ENCODE peak calls at places on chromosomes 6 and 20, in nine cellular contexts. L is CD8-positive, alpha-beta T cell; A is astrocyte of the cerebellum; D is kidney; F is lung; G is A549; N is GM23338; C is brain microvascular endothelial cell; R is ovary. J is an unnamed sample.

GRCh38 chr6:170022827-170023619 is 267.9 kb downstream of the DLL1 start:
- DNase-seq in L (no peak), A (no peak), D (no peak), F (no peak), G (no peak), N (peak; percentile 62), C (no peak), R (no peak), J (no peak)

GRCh38 chr6:31304683-31305082 is 32.8 kb upstream of the HLA-C start:
- DNase-seq in L (no peak), A (no peak), D (no peak), F (no peak), G (no peak), N (no peak), C (no peak), R (no peak), J (no peak)

GRCh38 chr6:34462561-34462971 is 3.3 kb upstream of the PACSIN1 start:
- DNase-seq in L (no peak), A (no peak), D (no peak), F (no peak), G (peak; percentile 68), N (peak; percentile 77), C (no peak), R (no peak), J (no peak)

GRCh38 chr6:119128252-119128912 is 49.9 kb upstream of the FAM184A start:
- DNase-seq in L (no peak), A (no peak), D (no peak), F (no peak), G (no peak), N (no peak), C (no peak), R (no peak), J (no peak)

GRCh38 chr6:7924867-7925266 is 14.3 kb upstream of the TXNDC5 start:
- DNase-seq in L (no peak), A (no peak), D (no peak), F (no peak), G (no peak), N (no peak), C (no peak), R (no peak), J (no peak)

GRCh38 chr6:111985202-111985731 is 68.6 kb upstream of the CCN6 start:
- DNase-seq in L (no peak), A (peak; percentile 73), D (no peak), F (peak; percentile 73), G (no peak), N (peak; percentile 96), C (peak; percentile 91), R (no peak), J (no peak)

GRCh38 chr20:13029687-13030510 is 21.1 kb downstream of the SPTLC3 start:
- DNase-seq in L (no peak), A (peak; percentile 99), D (no peak), F (peak; percentile 41), G (peak; percentile 84), N (no peak), C (peak; percentile 93), R (no peak), J (peak; percentile 77)

GRCh38 chr6:113513086-113513485 is 344.1 kb upstream of the MARCKS start:
- DNase-seq in L (no peak), A (no peak), D (no peak), F (no peak), G (no peak), N (no peak), C (no peak), R (no peak), J (no peak)

GRCh38 chr20:38805502-38805957 is at the start of gene PPP1R16B:
- DNase-seq in L (peak; percentile 73), A (no peak), D (peak; percentile 87), F (no peak), G (no peak), N (peak; percentile 81), C (no peak), R (no peak), J (no peak)

GRCh38 chr6:105211831-105212230 is 32.0 kb upstream of the POPDC3 start:
- DNase-seq in L (no peak), A (no peak), D (no peak), F (no peak), G (no peak), N (no peak), C (no peak), R (no peak), J (no peak)

GRCh38 chr6:165766457-165766856 is 103.4 kb upstream of the PDE10A start:
- DNase-seq in L (no peak), A (peak; percentile 12), D (no peak), F (no peak), G (no peak), N (no peak), C (peak; percentile 40), R (no peak), J (no peak)

GRCh38 chr6:63441266-63441956 is 121.6 kb upstream of the LGSN start:
- DNase-seq in L (no peak), A (no peak), D (no peak), F (peak; percentile 52), G (peak; percentile 86), N (peak; percentile 28), C (no peak), R (no peak), J (no peak)

GRCh38 chr20:17619351-17620093 is 49.6 kb downstream of the DSTN start:
- DNase-seq in L (no peak), A (no peak), D (peak; percentile 65), F (no peak), G (no peak), N (no peak), C (no peak), R (peak; percentile 19), J (no peak)

DNA sequence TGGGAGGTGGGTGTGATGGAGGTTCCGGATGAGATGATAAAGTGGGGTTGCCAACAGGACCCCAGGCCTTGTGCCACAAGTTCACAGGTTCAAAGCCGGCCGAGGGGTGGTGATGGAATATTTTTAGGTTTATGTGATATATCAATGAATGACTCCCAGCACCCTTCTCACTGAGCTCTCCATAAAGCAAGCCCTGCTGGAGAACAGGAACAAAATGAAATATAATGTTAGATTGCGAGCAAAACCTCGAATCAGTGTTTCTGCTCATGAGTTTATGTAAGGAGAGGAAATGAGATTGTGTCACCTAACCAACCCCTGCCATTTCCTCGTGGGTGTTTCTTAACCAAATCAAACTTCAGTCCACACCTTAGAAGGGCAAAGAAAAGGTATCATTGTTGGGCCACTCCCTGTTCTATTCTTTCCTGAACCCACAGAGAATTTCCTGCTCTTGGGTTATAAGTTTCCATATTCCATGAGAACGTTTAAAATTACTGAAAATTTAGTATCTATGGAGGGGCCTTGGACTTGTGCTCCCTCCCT is 192.2 kb upstream of the EXOC2 start:
- DNase-seq in L (no peak), A (no peak), D (no peak), F (no peak), G (no peak), N (no peak), C (no peak), R (no peak), J (no peak)
- H3K4me3 ChIP-seq in L (no peak overlapping the region), A (no peak overlapping the region), D (no peak overlapping the region), F (no peak overlapping the region), G (no peak overlapping the region), N (no peak overlapping the region), C (no peak overlapping the region), R (no peak overlapping the region), J (no peak overlapping the region)

DNA sequence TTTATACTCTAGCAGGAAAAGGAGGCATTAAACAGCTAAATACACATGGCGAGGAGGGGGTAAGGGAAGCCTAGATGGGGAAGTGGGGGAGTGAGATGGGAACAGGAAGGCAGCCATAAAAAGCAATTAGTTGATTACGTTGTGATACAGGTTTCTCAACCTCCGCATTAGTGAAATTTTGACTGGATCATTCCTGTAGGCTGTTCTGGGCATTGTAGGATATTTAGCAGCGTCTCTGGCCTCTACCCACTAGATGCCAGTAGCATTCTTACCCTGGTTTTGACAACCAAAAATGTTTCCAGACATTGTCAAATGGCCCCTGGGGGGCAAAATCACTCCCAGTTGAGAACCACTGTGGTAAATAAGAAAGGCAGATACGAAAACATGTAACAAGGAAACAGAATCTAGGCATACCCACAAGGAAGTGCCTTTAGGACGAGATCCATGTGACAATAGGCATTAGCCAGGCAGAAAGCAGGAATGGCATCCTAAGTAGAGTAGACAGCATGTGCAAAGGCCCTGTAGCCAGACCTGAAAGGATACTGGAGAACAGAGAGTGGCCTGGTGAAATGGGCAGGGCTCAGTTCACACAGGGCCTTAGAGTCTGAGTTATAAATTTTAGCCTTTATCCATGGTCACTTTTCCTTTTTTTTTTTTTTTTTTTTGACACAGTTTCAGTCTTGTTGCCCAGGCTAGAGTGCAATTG is 25.8 kb upstream of the PTPN1 start:
- DNase-seq in L (no peak), A (no peak), D (no peak), F (no peak), G (no peak), N (no peak), C (no peak), R (no peak), J (no peak)
- TF ChIP-seq CTCF in L (no peak), A (no peak), D (no peak), F (no peak), G (no peak), N (no peak), C (peak; percentile 13), R (no peak), J (no peak)

DNA sequence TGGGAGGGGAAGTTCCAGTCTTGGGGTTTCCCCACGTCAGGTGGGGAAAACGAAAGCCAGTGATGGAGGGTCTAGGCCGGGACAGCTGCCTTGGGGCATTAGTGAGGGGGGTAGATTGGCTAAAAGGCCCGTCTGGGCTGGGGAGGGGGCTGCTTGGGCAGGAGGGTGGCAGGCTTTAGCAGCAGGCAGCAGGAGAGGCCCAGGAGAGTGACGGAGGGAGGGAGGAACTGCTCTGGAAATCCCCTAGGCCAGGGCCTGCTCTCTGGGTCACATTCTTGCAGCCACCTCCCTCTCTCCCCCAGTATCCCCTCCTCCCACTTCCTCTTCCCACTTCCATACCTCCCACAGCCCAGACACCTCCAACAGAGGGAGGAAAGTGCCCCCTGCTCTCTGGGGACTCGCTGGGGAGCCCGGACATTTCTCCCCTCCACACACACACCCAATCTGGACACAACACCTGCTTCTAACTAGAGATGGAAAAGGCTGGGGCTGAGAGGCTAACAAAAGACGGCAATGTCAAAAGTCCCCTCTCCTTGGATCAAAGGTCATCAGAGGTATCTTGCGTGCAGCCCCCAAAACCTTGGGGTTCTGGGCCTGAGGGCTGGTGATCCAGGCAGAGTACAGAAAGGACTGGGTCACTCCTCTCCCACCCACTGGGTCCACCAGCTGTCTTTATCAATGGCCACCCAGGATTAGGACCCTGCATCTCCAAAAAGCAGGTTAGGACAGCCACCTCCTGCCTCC is 1.8 kb downstream of the NFKBIE start:
- DNase-seq in L (no peak), A (no peak), D (no peak), F (no peak), G (peak; percentile 24), N (peak; percentile 49), C (peak; percentile 16), R (no peak), J (no peak)
- H3K4me3 ChIP-seq in L (peak overlapping the region; percentile 90), A (peak overlapping the region; percentile 68), D (peak overlapping the region; percentile 70), F (peak overlapping the region; percentile 13), G (peak overlapping the region; percentile 81), N (peak overlapping the region; percentile 88), C (peak overlapping the region; percentile 20), R (no peak overlapping the region), J (peak overlapping the region; percentile 77)

GRCh38 chr6:95551678-95552324 is 25.5 kb upstream of the MANEA start:
- DNase-seq in L (no peak), A (no peak), D (no peak), F (no peak), G (no peak), N (no peak), C (no peak), R (no peak), J (no peak)

GRCh38 chr6:95548188-95548837 is 29.0 kb upstream of the MANEA start:
- DNase-seq in L (no peak), A (no peak), D (no peak), F (no peak), G (no peak), N (peak; percentile 15), C (no peak), R (no peak), J (no peak)

GRCh38 chr6:95553880-95554279 is 23.5 kb upstream of the MANEA start:
- DNase-seq in L (no peak), A (no peak), D (no peak), F (no peak), G (no peak), N (no peak), C (no peak), R (no peak), J (no peak)
- TF ChIP-seq CTCF in L (no peak), A (no peak), D (no peak), F (no peak), G (no peak), N (no peak), C (no peak), R (no peak), J (no peak)